ENCODE peak calls at places on chromosomes 3 and 15, in seven cellular contexts. M is HepG2, Y is IMR-90, C is fibroblast of lung, Q is endothelial cell of umbilical vein, D is H1, A is SK-N-SH. U is an unnamed sample.
A peak's percentile ranks its signal among the peaks of the same experiment; 100 is the strongest.

GRCh38 chr15:64029111-64029510 is 17.2 kb downstream of the DAPK2 start:
- DNase-seq in M (no peak), Y (no peak), C (no peak), Q (no peak), D (no peak), A (no peak), U (no peak)

GRCh38 chr3:46482632-46483311 is 15.0 kb upstream of the RTP3 start:
- DNase-seq in M (no peak), Y (peak; percentile 62), C (peak; percentile 31), Q (no peak), D (no peak), A (no peak), U (no peak)

GRCh38 chr3:126284258-126284904 is 72.8 kb downstream of the KLF15 start:
- DNase-seq in M (no peak), Y (peak; percentile 63), C (peak; percentile 28), Q (no peak), D (no peak), A (no peak), U (no peak)

GRCh38 chr3:82814660-82815059 is 1053.2 kb upstream of the GBE1 start:
- DNase-seq in M (no peak), Y (no peak), C (no peak), Q (no peak), D (no peak), A (no peak), U (no peak)

GRCh38 chr3:177673105-177673804 is 476.0 kb upstream of the TBL1XR1 start:
- DNase-seq in M (no peak), Y (peak; percentile 97), C (peak; percentile 96), Q (peak; percentile 43), D (no peak), A (no peak), U (peak; percentile 57)

GRCh38 chr15:29072444-29072843 is 186.7 kb downstream of the APBA2 start:
- DNase-seq in M (no peak), Y (no peak), C (no peak), Q (no peak), D (no peak), A (no peak), U (no peak)

GRCh38 chr15:75578206-75578947 is 738 bp downstream of the PTPN9 start:
- DNase-seq in M (no peak), Y (no peak), C (peak; percentile 22), Q (peak; percentile 11), D (no peak), A (peak; percentile 75), U (peak; percentile 65)

GRCh38 chr3:161890147-161890625 is 393.6 kb downstream of the OTOL1 start:
- DNase-seq in M (no peak), Y (peak; percentile 95), C (peak; percentile 92), Q (peak; percentile 18), D (no peak), A (no peak), U (peak; percentile 58)

GRCh38 chr15:98905981-98906711 is 101.4 kb downstream of the PGPEP1L start:
- DNase-seq in M (no peak), Y (no peak), C (no peak), Q (peak; percentile 31), D (no peak), A (no peak), U (no peak)

GRCh38 chr15:33547876-33548275 is 237.1 kb downstream of the RYR3 start:
- DNase-seq in M (peak; percentile 13), Y (peak; percentile 55), C (peak; percentile 45), Q (peak; percentile 55), D (peak; percentile 57), A (no peak), U (peak; percentile 73)

GRCh38 chr3:194281306-194281705 is 69.8 kb downstream of the CPN2 start:
- DNase-seq in M (no peak), Y (no peak), C (no peak), Q (no peak), D (no peak), A (no peak), U (no peak)

GRCh38 chr3:159987291-159987711 is 1.3 kb upstream of the IL12A start:
- DNase-seq in M (no peak), Y (peak; percentile 74), C (no peak), Q (no peak), D (no peak), A (no peak), U (no peak)
- H3K4me2 ChIP-seq in M (no peak overlapping the region), Y (no peak overlapping the region), C (no peak overlapping the region), Q (no peak overlapping the region), D (no peak overlapping the region), A (no peak overlapping the region), U (no peak overlapping the region)

GRCh38 chr3:56771376-56771775 is 30.4 kb downstream of the ARHGEF3 start:
- DNase-seq in M (no peak), Y (no peak), C (no peak), Q (no peak), D (no peak), A (no peak), U (no peak)
- H3K4me1 ChIP-seq in M (no peaks in the 10 kb centered on the region), Y (peaks cover 4% of the 10 kb centered on the region), C (no peaks in the 10 kb centered on the region), Q (no peaks in the 10 kb centered on the region), D (no peaks in the 10 kb centered on the region), A (no peaks in the 10 kb centered on the region), U (peaks cover 10% of the 10 kb centered on the region)

GRCh38 chr15:25247418-25248030 is 191.3 kb downstream of the UBE3A start:
- DNase-seq in M (no peak), Y (no peak), C (no peak), Q (no peak), D (no peak), A (no peak), U (no peak)
- H3K9me3 ChIP-seq in M (peaks cover 91% of the 10 kb centered on the region), Y (peaks cover 69% of the 10 kb centered on the region), C (no peaks in the 10 kb centered on the region), Q (peaks cover 14% of the 10 kb centered on the region), D (peaks cover 66% of the 10 kb centered on the region), A (no peaks in the 10 kb centered on the region), U (no peaks in the 10 kb centered on the region)

DNA sequence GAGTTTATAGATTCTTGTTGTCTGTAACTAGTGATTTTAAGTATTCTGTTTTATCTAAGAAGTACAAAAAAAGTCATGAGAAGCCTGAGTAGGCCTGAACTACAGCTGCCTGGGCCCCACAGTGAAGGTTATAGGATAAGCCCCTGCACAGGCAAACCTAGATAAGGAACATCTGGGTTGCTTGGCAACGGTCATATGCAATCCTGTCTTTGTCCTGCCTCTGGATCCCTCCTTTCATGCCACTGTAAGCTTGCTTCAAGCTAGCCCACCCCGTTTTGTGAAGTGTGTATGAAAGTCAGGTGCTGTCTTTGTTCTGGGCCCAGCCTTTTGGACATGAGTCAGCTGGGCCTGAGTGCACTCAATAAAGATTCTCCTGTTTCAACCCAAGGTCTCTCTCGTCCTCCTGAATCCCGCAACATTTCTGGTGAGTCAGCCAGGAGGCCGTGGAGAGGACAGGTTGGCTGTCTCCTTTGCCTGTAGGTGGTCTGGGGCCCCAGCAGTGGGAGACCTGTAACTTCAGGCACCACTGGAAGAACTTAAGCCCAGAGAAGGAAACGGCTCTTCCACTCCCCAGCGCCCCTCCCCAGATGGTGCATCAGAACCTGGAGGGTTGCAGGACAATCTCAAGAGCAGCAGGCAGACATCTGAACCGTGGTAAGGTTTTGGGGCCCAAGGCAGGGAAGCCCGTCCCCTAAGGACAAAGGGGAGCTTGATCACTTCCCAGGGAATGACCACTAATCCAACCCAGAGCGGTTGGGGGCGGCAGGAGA is 8.2 kb upstream of the SLC9C1 start:
- DNase-seq in M (no peak), Y (peak; percentile 47), C (peak; percentile 33), Q (no peak), D (no peak), A (peak; percentile 30), U (peak; percentile 79)
- H3K4me2 ChIP-seq in M (no peak overlapping the region), Y (peak overlapping the region; percentile 78), C (peak overlapping the region; percentile 86), Q (no peak overlapping the region), D (peak overlapping the region; percentile 90), A (no peak overlapping the region), U (peak overlapping the region; percentile 69)

GRCh38 chr15:40325188-40325587 is 1.7 kb downstream of the INAFM2 start:
- DNase-seq in M (no peak), Y (peak; percentile 37), C (no peak), Q (peak; percentile 57), D (no peak), A (no peak), U (no peak)
- H3K4me1 ChIP-seq in M (peaks cover 50% of the 10 kb centered on the region), Y (peaks cover 38% of the 10 kb centered on the region), C (peaks cover 12% of the 10 kb centered on the region), Q (peaks cover 57% of the 10 kb centered on the region), D (peaks cover 48% of the 10 kb centered on the region), A (peaks cover 23% of the 10 kb centered on the region), U (peaks cover 25% of the 10 kb centered on the region)

GRCh38 chr3:61875976-61876671 is 314.8 kb downstream of the PTPRG start:
- DNase-seq in M (no peak), Y (no peak), C (no peak), Q (no peak), D (no peak), A (no peak), U (no peak)
- H3K9me3 ChIP-seq in M (no peaks in the 10 kb centered on the region), Y (no peaks in the 10 kb centered on the region), C (no peaks in the 10 kb centered on the region), Q (no peaks in the 10 kb centered on the region), D (no peaks in the 10 kb centered on the region), A (no peaks in the 10 kb centered on the region), U (no peaks in the 10 kb centered on the region)

GRCh38 chr15:67119238-67119846 is 53.9 kb downstream of the SMAD3 start:
- DNase-seq in M (no peak), Y (no peak), C (no peak), Q (no peak), D (no peak), A (no peak), U (no peak)
- H3K4me2 ChIP-seq in M (no peak overlapping the region), Y (no peak overlapping the region), C (no peak overlapping the region), Q (no peak overlapping the region), D (no peak overlapping the region), A (no peak overlapping the region), U (peak overlapping the region; percentile 43)

GRCh38 chr3:29759443-29760033 is 478.7 kb downstream of the RBMS3 start:
- DNase-seq in M (no peak), Y (peak; percentile 21), C (peak; percentile 62), Q (peak; percentile 53), D (no peak), A (peak; percentile 10), U (peak; percentile 8)

GRCh38 chr3:29757054-29757777 is 476.3 kb downstream of the RBMS3 start:
- DNase-seq in M (no peak), Y (peak; percentile 54), C (no peak), Q (peak; percentile 77), D (no peak), A (no peak), U (peak; percentile 10)

GRCh38 chr3:29755416-29755815 is 474.5 kb downstream of the RBMS3 start:
- DNase-seq in M (no peak), Y (no peak), C (no peak), Q (no peak), D (no peak), A (no peak), U (no peak)

GRCh38 chr3:29758108-29759020 is 477.5 kb downstream of the RBMS3 start:
- DNase-seq in M (no peak), Y (peak; percentile 85), C (peak; percentile 97), Q (peak; percentile 88), D (no peak), A (no peak), U (no peak)

DNA sequence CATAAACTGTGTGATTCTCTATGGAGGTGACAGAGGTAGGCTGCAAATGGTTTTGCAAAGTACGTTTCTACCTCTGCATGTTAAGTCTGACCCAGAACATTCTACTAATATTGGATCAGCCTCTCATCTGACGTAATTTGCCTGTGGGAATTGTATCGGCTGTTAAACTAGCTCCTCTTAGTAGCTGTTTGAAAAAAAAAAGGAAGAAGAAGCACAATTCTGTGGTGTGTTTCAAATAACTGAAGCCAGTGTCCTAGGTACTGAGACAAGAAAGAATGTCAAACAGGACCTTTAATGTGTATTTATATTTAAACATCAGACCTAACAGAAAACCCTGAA is 478.1 kb downstream of the RBMS3 start:
- DNase-seq in M (no peak), Y (peak; percentile 80), C (no peak), Q (no peak), D (no peak), A (no peak), U (no peak)
- H3K4me1 ChIP-seq in M (no peaks in the 10 kb centered on the region), Y (peaks cover 21% of the 10 kb centered on the region), C (peaks cover 19% of the 10 kb centered on the region), Q (peaks cover 41% of the 10 kb centered on the region), D (peaks cover 2% of the 10 kb centered on the region), A (peaks cover 58% of the 10 kb centered on the region), U (peaks cover 18% of the 10 kb centered on the region)

GRCh38 chr3:124567168-124567567 is 163.1 kb upstream of the UMPS start:
- DNase-seq in M (no peak), Y (no peak), C (no peak), Q (no peak), D (no peak), A (no peak), U (no peak)
- H3K9me3 ChIP-seq in M (no peaks in the 10 kb centered on the region), Y (no peaks in the 10 kb centered on the region), C (no peaks in the 10 kb centered on the region), Q (no peaks in the 10 kb centered on the region), D (no peaks in the 10 kb centered on the region), A (no peaks in the 10 kb centered on the region), U (no peaks in the 10 kb centered on the region)